ENCODE peak calls at places on chromosomes 3 and 15, in six cellular contexts. V, U, E, S, H and N are unnamed samples.

GRCh38 chr3:105401254-105401653 is 34.5 kb downstream of the ALCAM start:
- DNase-seq in V (no peak), U (no peak), E (no peak), S (no peak), H (no peak), N (no peak)

GRCh38 chr3:159170436-159171003 is 368.7 kb downstream of the MFSD1 start:
- DNase-seq in V (no peak), U (no peak), E (peak), S (no peak), H (no peak), N (peak)

GRCh38 chr3:69353492-69353891 is 32.4 kb downstream of the FRMD4B start:
- DNase-seq in V (no peak), U (no peak), E (no peak), S (no peak), H (no peak), N (no peak)

GRCh38 chr3:9912294-9912935 is 4.5 kb upstream of the IL17RC start:
- DNase-seq in V (no peak), U (no peak), E (no peak), S (no peak), H (no peak), N (no peak)

GRCh38 chr15:80494311-80494710 is 90.1 kb downstream of the ARNT2 start:
- DNase-seq in V (peak), U (no peak), E (no peak), S (no peak), H (peak), N (no peak)

GRCh38 chr15:60135961-60136360 is 131.8 kb downstream of the FOXB1 start:
- DNase-seq in V (no peak), U (no peak), E (no peak), S (no peak), H (no peak), N (no peak)

GRCh38 chr3:43866529-43867353 is 176.0 kb downstream of the ABHD5 start:
- DNase-seq in V (peak), U (no peak), E (peak), S (no peak), H (peak), N (peak)

GRCh38 chr3:133745981-133746721 is at the start of gene TF:
- DNase-seq in V (no peak), U (no peak), E (no peak), S (no peak), H (no peak), N (no peak)

GRCh38 chr3:78912217-78912616 is 855.6 kb downstream of the ROBO1 start:
- DNase-seq in V (no peak), U (no peak), E (no peak), S (no peak), H (no peak), N (no peak)

GRCh38 chr3:33062814-33063346 is 34.1 kb downstream of the GLB1 start:
- DNase-seq in V (no peak), U (no peak), E (no peak), S (no peak), H (no peak), N (no peak)

GRCh38 chr3:9884555-9885165 is 4.6 kb upstream of the CIDEC start:
- DNase-seq in V (peak), U (no peak), E (peak), S (no peak), H (peak), N (peak)

GRCh38 chr3:46393554-46394434 is 13.1 kb downstream of the CCR5AS start:
- DNase-seq in V (no peak), U (no peak), E (no peak), S (no peak), H (no peak), N (no peak)

GRCh38 chr3:30693470-30694120 is 87.2 kb downstream of the TGFBR2 start:
- DNase-seq in V (peak), U (peak), E (no peak), S (peak), H (peak), N (no peak)

GRCh38 chr3:165466856-165467255 is 270.7 kb upstream of the SLITRK3 start:
- DNase-seq in V (no peak), U (no peak), E (no peak), S (no peak), H (no peak), N (no peak)